ENCODE peak calls at places on chromosomes 16 and 17, in ten cellular contexts. One of them, this sample, is unnamed.

GRCh38 chr17:38600416-38600815 is 5.3 kb downstream of the SRCIN1 start:
- DNase-seq in activated CD4-positive, alpha-beta memory T cell treated with anti-CD3 and anti-CD28 coated beads for 36 hours: no peak
- DNase-seq in AML-193: no peak
- DNase-seq in PC-9: no peak
- DNase-seq in HTR-8/SVneo: no peak
- DNase-seq in naive B cell: no peak
- DNase-seq in NCI-H1436 treated with DMSO at 0.1 percent for 48 hours: no peak
- DNase-seq in nucleus accumbens: no peak
- DNase-seq in NCI-H1105: no peak
- DNase-seq in hepatic stellate cell: no peak
- DNase-seq in this sample: no peak

GRCh38 chr16:24273511-24273910 is 17.4 kb downstream of the CACNG3 start:
- DNase-seq in activated CD4-positive, alpha-beta memory T cell treated with anti-CD3 and anti-CD28 coated beads for 36 hours: no peak
- DNase-seq in AML-193: peak
- DNase-seq in PC-9: no peak
- DNase-seq in HTR-8/SVneo: no peak
- DNase-seq in naive B cell: no peak
- DNase-seq in NCI-H1436 treated with DMSO at 0.1 percent for 48 hours: no peak
- DNase-seq in nucleus accumbens: no peak
- DNase-seq in NCI-H1105: no peak
- DNase-seq in hepatic stellate cell: no peak
- DNase-seq in this sample: no peak

GRCh38 chr17:51860934-51861561 is 297.5 kb downstream of the CA10 start:
- DNase-seq in activated CD4-positive, alpha-beta memory T cell treated with anti-CD3 and anti-CD28 coated beads for 36 hours: peak
- DNase-seq in AML-193: peak
- DNase-seq in PC-9: no peak
- DNase-seq in HTR-8/SVneo: peak
- DNase-seq in naive B cell: no peak
- DNase-seq in NCI-H1436 treated with DMSO at 0.1 percent for 48 hours: no peak
- DNase-seq in nucleus accumbens: no peak
- DNase-seq in NCI-H1105: no peak
- DNase-seq in hepatic stellate cell: no peak
- DNase-seq in this sample: peak

GRCh38 chr16:70749681-70750601 is 51.0 kb downstream of the VAC14 start:
- DNase-seq in activated CD4-positive, alpha-beta memory T cell treated with anti-CD3 and anti-CD28 coated beads for 36 hours: no peak
- DNase-seq in AML-193: no peak
- DNase-seq in PC-9: no peak
- DNase-seq in HTR-8/SVneo: no peak
- DNase-seq in naive B cell: no peak
- DNase-seq in NCI-H1436 treated with DMSO at 0.1 percent for 48 hours: no peak
- DNase-seq in nucleus accumbens: no peak
- DNase-seq in NCI-H1105: no peak
- DNase-seq in hepatic stellate cell: no peak
- DNase-seq in this sample: peak

GRCh38 chr17:17512866-17513265 is 16.7 kb upstream of the RASD1 start:
- DNase-seq in activated CD4-positive, alpha-beta memory T cell treated with anti-CD3 and anti-CD28 coated beads for 36 hours: no peak
- DNase-seq in AML-193: no peak
- DNase-seq in PC-9: no peak
- DNase-seq in HTR-8/SVneo: no peak
- DNase-seq in naive B cell: no peak
- DNase-seq in NCI-H1436 treated with DMSO at 0.1 percent for 48 hours: no peak
- DNase-seq in nucleus accumbens: no peak
- DNase-seq in NCI-H1105: no peak
- DNase-seq in hepatic stellate cell: no peak
- DNase-seq in this sample: no peak

GRCh38 chr17:58344047-58344790 is 7.8 kb downstream of the SUPT4H1 start:
- DNase-seq in activated CD4-positive, alpha-beta memory T cell treated with anti-CD3 and anti-CD28 coated beads for 36 hours: peak
- DNase-seq in AML-193: peak
- DNase-seq in PC-9: no peak
- DNase-seq in HTR-8/SVneo: no peak
- DNase-seq in naive B cell: peak
- DNase-seq in NCI-H1436 treated with DMSO at 0.1 percent for 48 hours: no peak
- DNase-seq in nucleus accumbens: no peak
- DNase-seq in NCI-H1105: no peak
- DNase-seq in hepatic stellate cell: no peak
- DNase-seq in this sample: no peak

GRCh38 chr17:17348872-17349723 is 45.9 kb downstream of the NT5M start:
- DNase-seq in activated CD4-positive, alpha-beta memory T cell treated with anti-CD3 and anti-CD28 coated beads for 36 hours: no peak
- DNase-seq in AML-193: no peak
- DNase-seq in PC-9: no peak
- DNase-seq in HTR-8/SVneo: no peak
- DNase-seq in naive B cell: no peak
- DNase-seq in NCI-H1436 treated with DMSO at 0.1 percent for 48 hours: no peak
- DNase-seq in nucleus accumbens: no peak
- DNase-seq in NCI-H1105: no peak
- DNase-seq in hepatic stellate cell: no peak
- DNase-seq in this sample: no peak

GRCh38 chr17:15920758-15921239 is 24.1 kb upstream of the ADORA2B start:
- DNase-seq in activated CD4-positive, alpha-beta memory T cell treated with anti-CD3 and anti-CD28 coated beads for 36 hours: no peak
- DNase-seq in AML-193: no peak
- DNase-seq in PC-9: peak
- DNase-seq in HTR-8/SVneo: peak
- DNase-seq in naive B cell: no peak
- DNase-seq in NCI-H1436 treated with DMSO at 0.1 percent for 48 hours: no peak
- DNase-seq in nucleus accumbens: no peak
- DNase-seq in NCI-H1105: no peak
- DNase-seq in hepatic stellate cell: no peak
- DNase-seq in this sample: no peak

GRCh38 chr17:35053204-35053603 is 10.3 kb downstream of the RFFL start:
- DNase-seq in activated CD4-positive, alpha-beta memory T cell treated with anti-CD3 and anti-CD28 coated beads for 36 hours: no peak
- DNase-seq in AML-193: no peak
- DNase-seq in PC-9: no peak
- DNase-seq in HTR-8/SVneo: no peak
- DNase-seq in naive B cell: no peak
- DNase-seq in NCI-H1436 treated with DMSO at 0.1 percent for 48 hours: no peak
- DNase-seq in nucleus accumbens: no peak
- DNase-seq in NCI-H1105: no peak
- DNase-seq in hepatic stellate cell: no peak
- DNase-seq in this sample: no peak

GRCh38 chr17:77783991-77784820 is 174.3 kb upstream of the TNRC6C start:
- DNase-seq in activated CD4-positive, alpha-beta memory T cell treated with anti-CD3 and anti-CD28 coated beads for 36 hours: peak
- DNase-seq in AML-193: no peak
- DNase-seq in PC-9: no peak
- DNase-seq in HTR-8/SVneo: no peak
- DNase-seq in naive B cell: no peak
- DNase-seq in NCI-H1436 treated with DMSO at 0.1 percent for 48 hours: no peak
- DNase-seq in nucleus accumbens: no peak
- DNase-seq in NCI-H1105: no peak
- DNase-seq in hepatic stellate cell: no peak
- DNase-seq in this sample: no peak

GRCh38 chr16:4319454-4319853 is 3.6 kb downstream of the GLIS2 start:
- DNase-seq in activated CD4-positive, alpha-beta memory T cell treated with anti-CD3 and anti-CD28 coated beads for 36 hours: peak
- DNase-seq in AML-193: no peak
- DNase-seq in PC-9: no peak
- DNase-seq in HTR-8/SVneo: no peak
- DNase-seq in naive B cell: peak
- DNase-seq in NCI-H1436 treated with DMSO at 0.1 percent for 48 hours: no peak
- DNase-seq in nucleus accumbens: no peak
- DNase-seq in NCI-H1105: no peak
- DNase-seq in hepatic stellate cell: no peak
- DNase-seq in this sample: no peak

GRCh38 chr17:50986989-50987660 is 121.0 kb upstream of the TOB1 start:
- DNase-seq in activated CD4-positive, alpha-beta memory T cell treated with anti-CD3 and anti-CD28 coated beads for 36 hours: no peak
- DNase-seq in AML-193: no peak
- DNase-seq in PC-9: no peak
- DNase-seq in HTR-8/SVneo: peak
- DNase-seq in naive B cell: no peak
- DNase-seq in NCI-H1436 treated with DMSO at 0.1 percent for 48 hours: no peak
- DNase-seq in nucleus accumbens: no peak
- DNase-seq in NCI-H1105: no peak
- DNase-seq in hepatic stellate cell: no peak
- DNase-seq in this sample: no peak

GRCh38 chr17:69058165-69058564 is 2.6 kb downstream of the ABCA9 start:
- DNase-seq in activated CD4-positive, alpha-beta memory T cell treated with anti-CD3 and anti-CD28 coated beads for 36 hours: no peak
- DNase-seq in AML-193: peak
- DNase-seq in PC-9: no peak
- DNase-seq in HTR-8/SVneo: no peak
- DNase-seq in naive B cell: no peak
- DNase-seq in NCI-H1436 treated with DMSO at 0.1 percent for 48 hours: no peak
- DNase-seq in nucleus accumbens: no peak
- DNase-seq in NCI-H1105: no peak
- DNase-seq in hepatic stellate cell: no peak
- DNase-seq in this sample: no peak

GRCh38 chr17:46832945-46833839 is 14.7 kb upstream of the WNT3 start:
- DNase-seq in activated CD4-positive, alpha-beta memory T cell treated with anti-CD3 and anti-CD28 coated beads for 36 hours: peak
- DNase-seq in AML-193: no peak
- DNase-seq in PC-9: no peak
- DNase-seq in HTR-8/SVneo: no peak
- DNase-seq in naive B cell: no peak
- DNase-seq in NCI-H1436 treated with DMSO at 0.1 percent for 48 hours: no peak
- DNase-seq in nucleus accumbens: no peak
- DNase-seq in NCI-H1105: no peak
- DNase-seq in hepatic stellate cell: peak
- DNase-seq in this sample: peak

GRCh38 chr16:50842589-50842988 is 100.7 kb downstream of the CYLD start:
- DNase-seq in activated CD4-positive, alpha-beta memory T cell treated with anti-CD3 and anti-CD28 coated beads for 36 hours: peak
- DNase-seq in AML-193: no peak
- DNase-seq in PC-9: no peak
- DNase-seq in HTR-8/SVneo: no peak
- DNase-seq in naive B cell: no peak
- DNase-seq in NCI-H1436 treated with DMSO at 0.1 percent for 48 hours: no peak
- DNase-seq in nucleus accumbens: no peak
- DNase-seq in NCI-H1105: no peak
- DNase-seq in hepatic stellate cell: no peak
- DNase-seq in this sample: no peak

GRCh38 chr17:31416503-31416923 is 25.0 kb downstream of the RAB11FIP4 start:
- DNase-seq in activated CD4-positive, alpha-beta memory T cell treated with anti-CD3 and anti-CD28 coated beads for 36 hours: no peak
- DNase-seq in AML-193: no peak
- DNase-seq in PC-9: no peak
- DNase-seq in HTR-8/SVneo: no peak
- DNase-seq in naive B cell: no peak
- DNase-seq in NCI-H1436 treated with DMSO at 0.1 percent for 48 hours: no peak
- DNase-seq in nucleus accumbens: peak
- DNase-seq in NCI-H1105: no peak
- DNase-seq in hepatic stellate cell: no peak
- DNase-seq in this sample: peak

This sample was measured in hippocampal formation.